ENCODE peak calls at places on chromosome 3, in ten cellular contexts. O is bronchial epithelial cell, U is HFF-Myc, T is tibial artery, Q is BJ, S is hepatocyte, P is uterus, Y is AG04450, N is lung, L is tibial nerve. C is an unnamed sample.

GRCh38 chr3:190012314-190012782 is 108.3 kb downstream of the P3H2 start:
- DNase-seq in O (peak; percentile 73), U (no peak), T (no peak), Q (no peak), S (peak; percentile 57), P (no peak), Y (no peak), N (no peak), L (no peak), C (no peak)

GRCh38 chr3:52523386-52524257 is 10.0 kb downstream of the NT5DC2 start:
- DNase-seq in O (no peak), U (no peak), T (no peak), Q (no peak), S (no peak), P (no peak), Y (no peak), N (no peak), L (peak; percentile 11), C (no peak)

GRCh38 chr3:99909714-99910508 is 92.2 kb downstream of the CMSS1 start:
- DNase-seq in O (peak; percentile 87), U (no peak), T (no peak), Q (no peak), S (peak; percentile 28), P (no peak), Y (no peak), N (no peak), L (no peak), C (no peak)

GRCh38 chr3:71565976-71566375 is 17.6 kb downstream of the FOXP1 start:
- DNase-seq in O (no peak), U (no peak), T (no peak), Q (no peak), S (no peak), P (no peak), Y (no peak), N (no peak), L (no peak), C (no peak)

GRCh38 chr3:124363451-124363850 is 366.8 kb upstream of the UMPS start:
- DNase-seq in O (peak; percentile 69), U (no peak), T (no peak), Q (peak; percentile 55), S (peak; percentile 60), P (peak; percentile 25), Y (peak; percentile 16), N (no peak), L (no peak), C (peak; percentile 68)

GRCh38 chr3:30124435-30125390 is 481.7 kb upstream of the TGFBR2 start:
- DNase-seq in O (peak; percentile 79), U (no peak), T (no peak), Q (no peak), S (peak; percentile 32), P (no peak), Y (peak; percentile 4), N (peak; percentile 52), L (no peak), C (peak; percentile 19)

GRCh38 chr3:174125267-174125844 is 727.8 kb downstream of the NLGN1 start:
- DNase-seq in O (peak; percentile 40), U (peak; percentile 26), T (no peak), Q (no peak), S (peak; percentile 44), P (no peak), Y (peak; percentile 15), N (no peak), L (no peak), C (no peak)

GRCh38 chr3:159776779-159777178 is 211.9 kb upstream of the IL12A start:
- DNase-seq in O (no peak), U (no peak), T (no peak), Q (no peak), S (no peak), P (no peak), Y (no peak), N (no peak), L (no peak), C (no peak)

DNA sequence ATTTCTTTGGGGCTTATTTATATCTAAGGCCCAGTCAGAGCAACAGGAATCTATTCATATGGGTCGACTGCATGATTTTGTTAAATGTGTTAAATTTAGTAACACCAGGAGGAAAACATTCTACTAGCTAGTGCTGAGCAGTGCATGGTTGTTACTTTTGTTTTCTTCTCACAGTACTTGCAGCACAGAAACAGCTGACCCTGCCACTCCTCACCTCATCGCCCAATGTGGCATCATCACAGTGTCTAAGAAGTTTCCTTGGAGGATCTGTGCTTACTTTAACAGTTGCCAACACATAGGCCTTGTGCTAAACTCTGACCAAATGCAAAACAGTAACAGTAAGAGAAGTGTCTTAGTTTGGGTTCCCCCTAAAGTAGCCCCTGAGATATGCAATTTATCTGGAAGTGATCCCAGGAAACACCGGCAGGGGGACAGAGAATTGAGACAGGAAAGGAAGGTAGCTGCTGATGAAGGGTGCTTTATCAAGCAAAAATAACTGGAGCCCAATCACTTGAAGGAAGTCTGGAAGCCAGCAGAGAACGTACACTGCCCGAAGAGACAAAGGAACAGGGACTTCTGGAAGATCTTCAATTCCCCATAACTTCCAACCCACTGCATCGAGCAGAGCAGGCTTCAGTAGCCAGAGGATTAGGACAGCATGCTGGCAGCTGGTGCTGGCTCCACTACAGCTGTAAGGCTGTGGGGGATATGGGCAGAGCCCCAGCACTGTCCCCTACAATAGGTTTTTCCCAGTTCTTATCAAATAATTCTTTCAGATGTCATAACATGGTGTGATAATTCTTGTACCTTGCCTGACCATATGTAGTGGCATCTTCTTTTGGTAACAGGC is 36.0 kb upstream of the ULK4 start:
- DNase-seq in O (no peak), U (no peak), T (no peak), Q (no peak), S (no peak), P (no peak), Y (no peak), N (no peak), L (no peak), C (no peak)
- TF ChIP-seq CTCF in O (peak; percentile 30), U (peak; percentile 50), T (peak; percentile 21), Q (peak; percentile 57), S (peak; percentile 27), P (no peak), Y (peak; percentile 60), N (no peak), L (no peak), C (peak; percentile 26)

GRCh38 chr3:162932503-162932902 is 1435.9 kb downstream of the OTOL1 start:
- DNase-seq in O (no peak), U (no peak), T (no peak), Q (no peak), S (no peak), P (no peak), Y (no peak), N (no peak), L (no peak), C (no peak)

GRCh38 chr3:162938073-162938472 is 1441.5 kb downstream of the OTOL1 start:
- DNase-seq in O (no peak), U (peak; percentile 4), T (no peak), Q (no peak), S (peak; percentile 8), P (no peak), Y (no peak), N (no peak), L (no peak), C (no peak)

GRCh38 chr3:162936706-162937105 is 1440.1 kb downstream of the OTOL1 start:
- DNase-seq in O (no peak), U (no peak), T (no peak), Q (no peak), S (no peak), P (no peak), Y (no peak), N (no peak), L (no peak), C (no peak)
- H3K4me3 ChIP-seq in O (no peak overlapping the region), U (no peak overlapping the region), T (no peak overlapping the region), Q (no peak overlapping the region), S (no peak overlapping the region), P (no peak overlapping the region), Y (no peak overlapping the region), N (no peak overlapping the region), L (no peak overlapping the region), C (no peak overlapping the region)

DNA sequence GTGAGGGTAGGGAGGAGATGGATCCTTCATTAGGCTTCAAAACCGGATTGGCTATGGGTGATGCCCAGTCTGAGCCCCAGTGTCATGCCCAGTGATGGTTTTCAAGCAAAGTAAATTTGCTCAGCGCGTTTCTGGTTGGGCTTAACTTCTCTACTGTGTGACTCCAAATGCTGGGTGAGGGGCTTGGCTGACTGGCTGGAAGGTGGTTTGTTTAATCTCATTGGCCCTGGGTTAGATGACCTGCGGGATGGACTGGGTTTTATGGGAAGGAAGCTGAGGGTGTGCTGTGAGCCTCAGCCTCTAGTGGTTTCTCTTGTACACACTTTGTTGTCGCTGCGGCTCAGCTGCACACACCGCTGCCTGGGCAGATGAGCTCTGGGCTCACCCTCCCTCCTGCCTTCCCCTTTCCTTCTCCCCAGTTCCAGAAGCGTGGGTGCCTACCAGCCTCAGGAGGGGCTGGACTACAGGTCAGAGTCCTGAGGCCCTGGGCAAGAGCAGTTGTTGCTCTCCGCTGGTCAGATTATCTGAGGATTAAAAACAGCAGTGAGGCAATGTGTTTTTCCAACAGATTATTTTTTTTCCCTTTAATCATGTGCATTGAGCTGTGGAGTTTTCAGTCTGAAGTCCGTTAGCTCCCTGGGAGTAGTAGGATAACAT is 18.6 kb downstream of the PDIA5 start:
- DNase-seq in O (no peak), U (no peak), T (no peak), Q (no peak), S (peak; percentile 60), P (no peak), Y (no peak), N (no peak), L (no peak), C (no peak)
- TF ChIP-seq CTCF in O (no peak), U (no peak), T (no peak), Q (no peak), S (no peak), P (no peak), Y (no peak), N (no peak), L (no peak), C (no peak)

GRCh38 chr3:16241225-16241624 is 23.5 kb downstream of the DPH3 start:
- DNase-seq in O (no peak), U (no peak), T (no peak), Q (no peak), S (no peak), P (no peak), Y (no peak), N (no peak), L (no peak), C (no peak)

GRCh38 chr3:16240229-16241023 is 24.3 kb downstream of the DPH3 start:
- DNase-seq in O (peak; percentile 87), U (no peak), T (no peak), Q (peak; percentile 42), S (peak; percentile 32), P (no peak), Y (no peak), N (no peak), L (no peak), C (peak; percentile 34)

GRCh38 chr3:16242177-16242576 is 22.6 kb downstream of the DPH3 start:
- DNase-seq in O (no peak), U (no peak), T (no peak), Q (no peak), S (no peak), P (no peak), Y (no peak), N (no peak), L (no peak), C (no peak)

GRCh38 chr3:16239082-16239770 is 25.5 kb downstream of the DPH3 start:
- DNase-seq in O (no peak), U (no peak), T (no peak), Q (no peak), S (no peak), P (no peak), Y (no peak), N (no peak), L (no peak), C (no peak)

DNA sequence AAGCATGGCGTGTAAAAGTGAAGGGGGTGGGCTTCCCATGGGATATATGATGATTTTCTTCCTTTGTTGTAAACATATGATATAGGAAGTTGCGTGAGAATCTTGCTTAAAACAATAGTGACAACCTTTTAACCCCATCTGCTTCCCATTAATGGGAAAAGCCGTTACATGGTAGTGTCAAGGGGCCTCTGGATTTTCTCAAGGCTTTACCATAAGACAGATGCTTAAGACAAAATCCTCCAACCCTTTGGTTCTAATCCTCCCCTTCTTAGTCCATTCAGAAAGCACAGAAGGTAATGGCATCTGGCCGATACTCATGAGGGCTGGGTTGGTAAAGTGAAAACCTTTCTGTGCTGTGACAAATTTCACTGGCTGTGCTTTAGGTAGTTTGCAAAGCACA is 25.0 kb downstream of the DPH3 start:
- DNase-seq in O (no peak), U (peak; percentile 48), T (no peak), Q (no peak), S (no peak), P (no peak), Y (no peak), N (no peak), L (no peak), C (no peak)
- H3K4me3 ChIP-seq in O (no peak overlapping the region), U (no peak overlapping the region), T (no peak overlapping the region), Q (no peak overlapping the region), S (no peak overlapping the region), P (no peak overlapping the region), Y (no peak overlapping the region), N (no peak overlapping the region), L (no peak overlapping the region), C (no peak overlapping the region)